ENCODE peak calls at places on chromosome X, in ten cellular contexts. K is colonic mucosa, S is gastrocnemius medialis, X is suprapubic skin, C is Calu3, B is choroid plexus epithelial cell, Y is endothelial cell, R is cardiac fibroblast, Z is uterus, T is GM12865. H is an unnamed sample.

GRCh38 chrX:37409278-37409677 is 60.1 kb downstream of the PRRG1 start:
- DNase-seq in K (no peak), S (no peak), X (no peak), C (no peak), B (no peak), Y (no peak), R (no peak), Z (no peak), T (no peak), H (no peak)

GRCh38 chrX:129961180-129962083 is 21.0 kb upstream of the BCORL1 start:
- DNase-seq in K (peak; percentile 81), S (no peak), X (peak; percentile 76), C (peak; percentile 69), B (no peak), Y (no peak), R (no peak), Z (no peak), T (peak; percentile 83), H (peak; percentile 85)

GRCh38 chrX:16836371-16836770 is 33.8 kb downstream of the RBBP7 start:
- DNase-seq in K (peak; percentile 29), S (no peak), X (no peak), C (peak; percentile 57), B (no peak), Y (peak; percentile 43), R (peak; percentile 38), Z (no peak), T (peak; percentile 56), H (no peak)

GRCh38 chrX:1355131-1355799 is 18.7 kb downstream of the IL3RA start:
- DNase-seq in K (no peak), S (no peak), X (no peak), C (no peak), B (no peak), Y (peak; percentile 18), R (no peak), Z (no peak), T (no peak), H (no peak)

GRCh38 chrX:45850775-45851433 is 650.2 kb upstream of the DIPK2B start:
- DNase-seq in K (peak; percentile 38), S (no peak), X (no peak), C (peak; percentile 36), B (no peak), Y (peak; percentile 26), R (peak; percentile 27), Z (peak; percentile 37), T (no peak), H (peak; percentile 14)

GRCh38 chrX:42714981-42715688 is 62.8 kb downstream of the PPP1R2C start:
- DNase-seq in K (peak; percentile 66), S (no peak), X (peak; percentile 60), C (peak; percentile 36), B (peak; percentile 12), Y (peak; percentile 41), R (no peak), Z (no peak), T (no peak), H (no peak)

GRCh38 chrX:33434256-33435092 is 223.1 kb upstream of the DMD start:
- DNase-seq in K (peak; percentile 59), S (no peak), X (no peak), C (peak; percentile 69), B (peak; percentile 60), Y (peak; percentile 61), R (peak; percentile 58), Z (peak; percentile 27), T (peak; percentile 45), H (peak; percentile 25)

GRCh38 chrX:16695079-16695676 is 17.3 kb downstream of the CTPS2 start:
- DNase-seq in K (peak; percentile 70), S (no peak), X (peak; percentile 74), C (peak; percentile 70), B (peak; percentile 65), Y (peak; percentile 55), R (peak; percentile 58), Z (peak; percentile 58), T (peak; percentile 54), H (peak; percentile 55)

GRCh38 chrX:17183566-17183965 is 191.4 kb upstream of the NHS start:
- DNase-seq in K (no peak), S (no peak), X (no peak), C (no peak), B (no peak), Y (no peak), R (no peak), Z (no peak), T (no peak), H (no peak)

GRCh38 chrX:47514553-47515235 is 31.7 kb upstream of the ZNF41 start:
- DNase-seq in K (no peak), S (no peak), X (no peak), C (no peak), B (peak; percentile 67), Y (no peak), R (peak; percentile 36), Z (no peak), T (no peak), H (no peak)

GRCh38 chrX:9906919-9907318 is 60.2 kb upstream of the CLDN34 start:
- DNase-seq in K (no peak), S (no peak), X (no peak), C (peak; percentile 67), B (no peak), Y (peak; percentile 17), R (no peak), Z (no peak), T (no peak), H (no peak)

GRCh38 chrX:45743081-45743533 is 542.4 kb upstream of the DIPK2B start:
- DNase-seq in K (no peak), S (no peak), X (no peak), C (peak; percentile 36), B (peak; percentile 53), Y (no peak), R (no peak), Z (no peak), T (peak; percentile 10), H (no peak)

GRCh38 chrX:78168065-78168464 is 28.6 kb upstream of the TAF9B start:
- DNase-seq in K (no peak), S (no peak), X (no peak), C (no peak), B (peak; percentile 2), Y (no peak), R (peak; percentile 5), Z (no peak), T (no peak), H (no peak)

GRCh38 chrX:136572030-136572429 is 40.0 kb downstream of the VGLL1 start:
- DNase-seq in K (no peak), S (no peak), X (no peak), C (no peak), B (peak; percentile 17), Y (no peak), R (no peak), Z (no peak), T (no peak), H (no peak)
- TF ChIP-seq CTCF in K (no peak), S (no peak), X (no peak), C (peak; percentile 14), B (no peak), Y (no peak), R (no peak), Z (no peak), T (peak; percentile 5), H (peak; percentile 31)

GRCh38 chrX:8721536-8721935 is 10.4 kb downstream of the ANOS1 start:
- DNase-seq in K (no peak), S (no peak), X (no peak), C (no peak), B (no peak), Y (no peak), R (no peak), Z (no peak), T (no peak), H (no peak)

GRCh38 chrX:8726031-8726652 is 5.8 kb downstream of the ANOS1 start:
- DNase-seq in K (no peak), S (no peak), X (no peak), C (no peak), B (peak; percentile 8), Y (no peak), R (no peak), Z (no peak), T (no peak), H (no peak)

GRCh38 chrX:8728932-8729331 is 3.0 kb downstream of the ANOS1 start:
- DNase-seq in K (no peak), S (no peak), X (no peak), C (no peak), B (no peak), Y (no peak), R (no peak), Z (no peak), T (no peak), H (no peak)

DNA sequence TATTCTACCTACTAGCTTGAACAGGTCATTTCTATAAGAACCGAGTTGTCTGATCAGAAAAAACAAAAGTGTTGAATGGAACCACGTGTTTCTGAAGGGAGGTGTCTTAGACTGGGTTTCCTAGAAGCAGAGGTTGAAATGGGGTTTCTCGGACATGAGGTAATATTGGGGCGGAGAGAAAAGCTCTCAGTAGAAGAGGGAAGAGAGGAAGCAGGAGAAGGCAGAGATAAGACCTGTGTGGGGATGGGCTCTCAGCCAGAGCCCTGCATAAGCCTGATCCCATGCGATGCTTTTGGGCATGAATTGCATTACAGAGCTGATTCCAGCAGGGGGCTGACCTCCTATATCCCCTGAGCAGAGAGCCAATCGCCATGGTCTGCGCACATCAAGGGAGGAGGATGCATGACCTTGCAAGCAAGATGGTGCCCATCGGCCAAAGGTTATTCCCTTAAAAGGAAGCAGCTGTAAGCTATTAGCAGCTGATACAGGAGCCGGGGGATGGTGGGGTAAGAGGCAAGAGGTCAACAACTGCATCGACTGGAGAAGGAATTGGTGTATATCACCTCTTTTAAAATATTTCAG is 7.7 kb downstream of the ANOS1 start:
- DNase-seq in K (no peak), S (no peak), X (no peak), C (no peak), B (peak; percentile 1), Y (peak; percentile 16), R (peak; percentile 22), Z (no peak), T (no peak), H (no peak)
- TF ChIP-seq CTCF in K (no peak), S (no peak), X (no peak), C (no peak), B (peak; percentile 16), Y (no peak), R (no peak), Z (no peak), T (no peak), H (peak; percentile 24)

DNA sequence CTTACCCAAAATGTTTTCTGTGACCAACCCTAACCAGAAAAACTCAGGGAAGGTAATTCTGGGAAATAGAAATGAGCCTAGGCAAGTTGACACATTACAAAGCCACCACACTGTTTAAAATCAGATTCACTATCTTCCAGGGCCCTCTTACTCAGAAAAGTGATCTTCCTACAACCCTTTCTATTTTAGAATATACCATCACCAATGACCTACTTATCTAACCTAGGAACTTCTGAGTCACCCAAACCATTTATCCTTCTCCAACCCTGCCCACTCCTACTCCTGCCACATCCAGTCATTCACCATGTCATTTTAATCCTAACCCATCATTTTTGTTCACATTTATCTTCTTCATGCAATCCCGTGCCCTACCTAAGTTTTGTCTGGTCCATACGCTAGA is 89.9 kb downstream of the FTHL17 start:
- DNase-seq in K (no peak), S (no peak), X (no peak), C (no peak), B (no peak), Y (no peak), R (no peak), Z (no peak), T (no peak), H (no peak)
- TF ChIP-seq CTCF in K (no peak), S (no peak), X (no peak), C (no peak), B (no peak), Y (no peak), R (no peak), Z (no peak), T (no peak), H (no peak)

DNA sequence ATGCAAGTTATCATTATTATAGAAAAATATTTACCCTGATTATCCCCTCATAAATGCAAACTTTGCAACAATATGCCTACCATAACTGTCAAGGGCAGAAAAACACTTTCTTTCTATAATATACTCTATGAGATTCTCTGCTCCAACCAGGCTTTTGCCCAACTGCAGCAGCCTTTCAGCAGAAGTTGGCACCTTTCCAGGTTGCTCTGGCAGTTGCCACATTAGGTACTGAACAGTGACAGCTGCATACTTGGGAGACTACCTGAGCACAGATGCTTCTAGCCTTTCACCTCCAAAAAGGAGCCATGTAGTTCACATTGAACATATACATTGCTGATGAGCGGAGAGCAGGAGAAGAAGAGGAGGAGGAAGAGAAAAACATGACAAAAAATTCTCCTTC is 69.5 kb upstream of the BRWD3 start:
- DNase-seq in K (no peak), S (no peak), X (no peak), C (peak; percentile 22), B (no peak), Y (no peak), R (peak; percentile 0), Z (no peak), T (peak; percentile 0), H (no peak)
- TF ChIP-seq CTCF in K (no peak), S (no peak), X (no peak), C (no peak), B (no peak), Y (no peak), R (no peak), Z (no peak), T (no peak), H (no peak)